ENCODE peak calls at places on chromosomes 11 and 22, in eight cellular contexts. E is left ventricle myocardium inferior; V is hepatocyte; C is upper lobe of right lung; X is neuronal stem cell; U is CD4-positive, CD25-positive, alpha-beta regulatory T cell; M is fibroblast of lung; O is neural progenitor cell. Y is an unnamed sample.
A peak's percentile ranks its signal among the peaks of the same experiment; 100 is the strongest.

GRCh38 chr11:22031791-22032190 is 161.1 kb upstream of the ANO5 start:
- DNase-seq in E (no peak), V (no peak), C (no peak), X (no peak), U (no peak), M (no peak), O (no peak), Y (no peak)

GRCh38 chr11:85810871-85811611 is at the start of gene SYTL2:
- DNase-seq in E (peak; percentile 70), V (peak; percentile 83), C (peak; percentile 90), X (peak; percentile 73), U (peak; percentile 71), M (peak; percentile 61), O (peak; percentile 92), Y (peak; percentile 91)

GRCh38 chr11:43904737-43905515 is 24.3 kb downstream of the ALKBH3 start:
- DNase-seq in E (no peak), V (no peak), C (no peak), X (no peak), U (no peak), M (peak; percentile 65), O (no peak), Y (no peak)

GRCh38 chr11:86672007-86672621 is at the start of gene ME3:
- DNase-seq in E (peak; percentile 70), V (peak; percentile 70), C (peak; percentile 90), X (peak; percentile 42), U (no peak), M (peak; percentile 63), O (peak; percentile 65), Y (peak; percentile 89)

GRCh38 chr11:125494987-125495725 is 909 bp downstream of the FEZ1 start:
- DNase-seq in E (peak; percentile 37), V (peak; percentile 47), C (peak; percentile 66), X (peak; percentile 53), U (no peak), M (peak; percentile 48), O (peak; percentile 83), Y (no peak)

GRCh38 chr11:125275905-125276634 is 111.5 kb downstream of the PKNOX2 start:
- DNase-seq in E (no peak), V (no peak), C (no peak), X (no peak), U (no peak), M (peak; percentile 78), O (no peak), Y (no peak)

GRCh38 chr22:41047741-41048140 is 44.7 kb upstream of the EP300 start:
- DNase-seq in E (no peak), V (no peak), C (no peak), X (no peak), U (no peak), M (no peak), O (no peak), Y (no peak)

GRCh38 chr11:76642341-76642740 is 28.2 kb downstream of the LRRC32 start:
- DNase-seq in E (no peak), V (no peak), C (no peak), X (no peak), U (peak; percentile 64), M (no peak), O (no peak), Y (no peak)

GRCh38 chr11:108698844-108699642 is 34.2 kb downstream of the DDX10 start:
- DNase-seq in E (no peak), V (no peak), C (no peak), X (no peak), U (no peak), M (peak; percentile 41), O (no peak), Y (no peak)

GRCh38 chr11:66891849-66892660 is 35.2 kb downstream of the LRFN4 start:
- DNase-seq in E (no peak), V (peak; percentile 82), C (no peak), X (no peak), U (no peak), M (peak; percentile 95), O (no peak), Y (peak; percentile 71)

GRCh38 chr11:103946793-103947565 is 89.5 kb upstream of the DDI1 start:
- DNase-seq in E (no peak), V (no peak), C (no peak), X (no peak), U (no peak), M (no peak), O (no peak), Y (no peak)

GRCh38 chr11:15815246-15816209 is 540.8 kb downstream of the SOX6 start:
- DNase-seq in E (no peak), V (no peak), C (no peak), X (no peak), U (no peak), M (peak; percentile 52), O (no peak), Y (no peak)

GRCh38 chr11:92415246-92415645 is 190.6 kb downstream of the FAT3 start:
- DNase-seq in E (no peak), V (no peak), C (no peak), X (no peak), U (no peak), M (peak; percentile 17), O (no peak), Y (no peak)

GRCh38 chr11:118610220-118610772 is 2.9 kb downstream of the PHLDB1 start:
- DNase-seq in E (no peak), V (no peak), C (no peak), X (no peak), U (no peak), M (no peak), O (peak; percentile 47), Y (no peak)

GRCh38 chr11:114061053-114062049 is 1.8 kb downstream of the ZBTB16 start:
- DNase-seq in E (peak; percentile 56), V (peak; percentile 58), C (peak; percentile 76), X (peak; percentile 18), U (no peak), M (no peak), O (peak; percentile 55), Y (peak; percentile 77)
- H3K36me3 ChIP-seq in E (peaks cover 49% of the 10 kb centered on the region), V (no peaks in the 10 kb centered on the region), C (peaks cover 39% of the 10 kb centered on the region), X (peaks cover 24% of the 10 kb centered on the region), U (no peaks in the 10 kb centered on the region), M (no peaks in the 10 kb centered on the region), O (no peaks in the 10 kb centered on the region), Y (peaks cover 17% of the 10 kb centered on the region)

DNA sequence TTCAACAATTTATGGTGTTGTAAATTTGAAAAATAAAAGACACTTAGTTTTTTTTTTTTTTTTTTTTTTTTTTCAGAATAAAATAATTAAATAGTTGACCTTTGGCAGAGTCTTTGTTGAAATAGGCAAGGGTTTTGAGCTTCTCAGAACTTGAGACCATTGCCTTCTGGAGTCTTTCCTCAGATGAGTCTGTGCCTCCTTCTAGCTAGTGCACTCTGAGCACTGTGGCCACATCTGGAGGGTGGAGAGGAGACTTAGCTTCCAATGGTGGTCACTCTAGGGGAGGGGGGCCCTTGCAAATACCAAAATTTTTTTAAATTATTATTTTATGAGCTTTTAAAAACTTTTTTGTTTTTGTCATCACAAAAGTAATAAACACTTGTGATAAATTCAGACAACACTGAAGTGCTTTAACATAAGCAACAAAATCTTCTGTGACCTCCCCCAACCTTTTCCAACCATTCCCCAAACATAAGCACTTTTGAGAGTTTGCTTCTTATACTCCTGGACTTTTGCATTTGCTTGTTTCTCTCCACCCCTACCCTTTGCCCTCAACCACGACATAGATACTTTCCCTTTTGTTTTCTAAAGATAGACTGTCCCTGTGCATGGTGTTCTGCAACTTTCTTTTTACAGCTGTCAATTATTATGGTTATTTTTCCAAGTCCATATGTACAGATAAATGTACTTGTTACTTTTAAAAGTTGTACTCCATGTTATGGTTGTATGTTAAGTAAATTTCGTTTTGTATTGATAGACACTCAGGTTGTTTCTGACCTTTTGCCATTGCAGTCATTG is 41.1 kb downstream of the BMAL1 start:
- DNase-seq in E (no peak), V (no peak), C (no peak), X (no peak), U (no peak), M (no peak), O (no peak), Y (no peak)
- H3K27ac ChIP-seq in E (peak overlapping the region; percentile 37), V (no peak overlapping the region), C (no peak overlapping the region), X (no peak overlapping the region), U (no peak overlapping the region), M (no peak overlapping the region), O (no peak overlapping the region), Y (no peak overlapping the region)

GRCh38 chr11:57301711-57302423 is 22.9 kb downstream of the TNKS1BP1 start:
- DNase-seq in E (no peak), V (no peak), C (no peak), X (no peak), U (no peak), M (no peak), O (no peak), Y (no peak)
- H3K36me3 ChIP-seq in E (peaks cover 61% of the 10 kb centered on the region), V (peaks cover 10% of the 10 kb centered on the region), C (peaks cover 54% of the 10 kb centered on the region), X (peaks cover 50% of the 10 kb centered on the region), U (peaks cover 16% of the 10 kb centered on the region), M (peaks cover 44% of the 10 kb centered on the region), O (peaks cover 7% of the 10 kb centered on the region), Y (peaks cover 39% of the 10 kb centered on the region)

DNA sequence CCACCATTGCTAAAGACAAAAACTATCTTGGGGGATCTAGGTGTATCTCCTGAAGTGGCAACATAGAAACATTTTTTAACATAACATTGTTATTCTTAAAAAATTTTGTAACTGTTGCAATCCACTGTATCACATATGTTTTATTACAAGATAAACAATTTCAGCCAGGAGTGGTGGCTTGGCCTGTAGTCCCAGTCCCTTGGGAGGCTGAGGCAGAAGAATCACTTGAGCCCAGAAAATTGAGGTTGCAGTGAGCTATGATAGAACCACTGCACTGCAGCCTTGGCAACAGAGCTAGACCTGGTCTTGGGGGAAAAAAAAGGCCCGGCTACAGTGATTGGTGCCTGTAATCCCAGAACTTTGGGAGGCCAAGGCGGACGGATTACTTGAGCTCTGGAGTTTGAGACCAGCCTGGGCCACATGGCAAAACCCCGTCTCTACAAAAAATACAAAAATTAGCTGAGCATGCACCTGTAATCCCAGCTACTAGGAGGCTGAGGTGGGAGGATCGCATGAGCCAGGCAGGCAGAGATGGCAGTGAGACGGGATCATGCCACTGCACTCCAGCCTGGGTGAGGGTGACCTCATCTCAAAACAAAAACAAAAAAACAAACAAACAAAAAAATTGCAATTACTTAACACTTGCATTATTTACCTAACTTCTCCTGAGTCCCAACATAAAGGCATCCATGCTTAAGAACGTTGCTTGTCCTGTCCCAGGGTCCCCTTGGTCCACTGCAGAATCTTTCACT is 1.5 kb upstream of the DEPDC5 start:
- DNase-seq in E (no peak), V (no peak), C (no peak), X (no peak), U (no peak), M (no peak), O (no peak), Y (no peak)
- H3K27ac ChIP-seq in E (peak overlapping the region; percentile 97), V (peak overlapping the region; percentile 98), C (peak overlapping the region; percentile 94), X (no peak overlapping the region), U (no peak overlapping the region), M (no peak overlapping the region), O (peak overlapping the region; percentile 4), Y (peak overlapping the region; percentile 98)

GRCh38 chr11:128480066-128480465 is 107.3 kb downstream of the ETS1 start:
- DNase-seq in E (no peak), V (no peak), C (no peak), X (no peak), U (no peak), M (no peak), O (no peak), Y (no peak)
- H3K36me3 ChIP-seq in E (peaks cover 75% of the 10 kb centered on the region), V (no peaks in the 10 kb centered on the region), C (peaks cover 61% of the 10 kb centered on the region), X (no peaks in the 10 kb centered on the region), U (peaks cover 90% of the 10 kb centered on the region), M (peaks cover 18% of the 10 kb centered on the region), O (no peaks in the 10 kb centered on the region), Y (peaks cover 9% of the 10 kb centered on the region)

GRCh38 chr11:29280452-29280851 is 736.4 kb downstream of the KCNA4 start:
- DNase-seq in E (no peak), V (peak; percentile 8), C (no peak), X (no peak), U (no peak), M (peak; percentile 63), O (no peak), Y (no peak)
- H3K27ac ChIP-seq in E (no peak overlapping the region), V (peak overlapping the region; percentile 26), C (no peak overlapping the region), X (no peak overlapping the region), U (no peak overlapping the region), M (no peak overlapping the region), O (no peak overlapping the region), Y (no peak overlapping the region)

GRCh38 chr11:121485221-121485620 is 32.5 kb upstream of the SORL1-AS1 start:
- DNase-seq in E (no peak), V (no peak), C (no peak), X (no peak), U (no peak), M (no peak), O (no peak), Y (no peak)
- H3K36me3 ChIP-seq in E (no peaks in the 10 kb centered on the region), V (no peaks in the 10 kb centered on the region), C (no peaks in the 10 kb centered on the region), X (no peaks in the 10 kb centered on the region), U (peaks cover 73% of the 10 kb centered on the region), M (no peaks in the 10 kb centered on the region), O (no peaks in the 10 kb centered on the region), Y (no peaks in the 10 kb centered on the region)

Y was measured in pancreas.